ENCODE peak calls at places on chromosome 12, in nine cellular contexts. V, U, F, D, Q, N, H, R and A are unnamed samples. For H4K20me1 and H3K79me2, the result is how much of the 10 kb centered on the place peaks cover.

GRCh38 chr12:75011120-75011519 is 198.5 kb downstream of the KCNC2 start:
- DNase-seq in V (no peak), U (no peak), F (no peak), D (peak), Q (no peak), N (no peak), H (no peak), R (no peak), A (no peak)

GRCh38 chr12:2332266-2332665 is 279.5 kb downstream of the CACNA1C start:
- DNase-seq in V (no peak), U (no peak), F (no peak), D (no peak), Q (no peak), N (peak), H (no peak), R (peak), A (no peak)

GRCh38 chr12:20798561-20798960 is 11.9 kb upstream of the SLCO1B3 start:
- DNase-seq in V (peak), U (peak), F (no peak), D (peak), Q (no peak), N (no peak), H (peak), R (peak), A (peak)

GRCh38 chr12:58888131-58888783 is 32.0 kb downstream of the LRIG3 start:
- DNase-seq in V (no peak), U (no peak), F (no peak), D (no peak), Q (no peak), N (peak), H (no peak), R (peak), A (no peak)

GRCh38 chr12:2963760-2964292 is 4.6 kb downstream of the TEAD4 start:
- DNase-seq in V (no peak), U (no peak), F (peak), D (no peak), Q (no peak), N (peak), H (peak), R (no peak), A (no peak)

GRCh38 chr12:42482086-42482819 is 107.3 kb downstream of the PRICKLE1 start:
- DNase-seq in V (no peak), U (no peak), F (peak), D (peak), Q (no peak), N (peak), H (no peak), R (peak), A (no peak)

GRCh38 chr12:75568387-75568786 is 57.0 kb upstream of the KRR1 start:
- DNase-seq in V (no peak), U (no peak), F (no peak), D (no peak), Q (no peak), N (peak), H (no peak), R (no peak), A (no peak)

GRCh38 chr12:29783773-29784666 is at the start of gene TMTC1:
- DNase-seq in V (peak), U (peak), F (peak), D (peak), Q (no peak), N (peak), H (peak), R (peak), A (no peak)

GRCh38 chr12:84805474-84805858 is 107.1 kb downstream of the SLC6A15 start:
- DNase-seq in V (no peak), U (no peak), F (no peak), D (no peak), Q (no peak), N (no peak), H (peak), R (no peak), A (no peak)

GRCh38 chr12:52367876-52368275 is 595 bp upstream of the KRT85 start:
- DNase-seq in V (no peak), U (no peak), F (no peak), D (no peak), Q (no peak), N (no peak), H (no peak), R (no peak), A (no peak)

GRCh38 chr12:8922544-8922943 is 8.2 kb downstream of the PHC1 start:
- DNase-seq in V (no peak), U (no peak), F (no peak), D (no peak), Q (no peak), N (no peak), H (peak), R (no peak), A (no peak)

GRCh38 chr12:98154850-98155249 is 360.5 kb upstream of the TMPO start:
- DNase-seq in V (peak), U (peak), F (peak), D (peak), Q (peak), N (peak), H (peak), R (no peak), A (peak)

GRCh38 chr12:46224401-46224800 is 44.4 kb downstream of the SLC38A1 start:
- DNase-seq in V (no peak), U (no peak), F (no peak), D (no peak), Q (no peak), N (peak), H (no peak), R (peak), A (no peak)

GRCh38 chr12:53462935-53463334 is 11.0 kb downstream of the PCBP2 start:
- DNase-seq in V (peak), U (no peak), F (no peak), D (no peak), Q (no peak), N (no peak), H (no peak), R (no peak), A (no peak)
- H4K20me1 ChIP-seq in V (under half), U (half or more), F (under half), D (half or more), Q (half or more), N (under half), H (half or more), R (under half), A (under half)

GRCh38 chr12:112007945-112008344 is 5.0 kb downstream of the TMEM116 start:
- DNase-seq in V (no peak), U (no peak), F (no peak), D (no peak), Q (no peak), N (no peak), H (no peak), R (no peak), A (no peak)

GRCh38 chr12:112011685-112012084 is 1.3 kb downstream of the TMEM116 start:
- DNase-seq in V (no peak), U (no peak), F (no peak), D (no peak), Q (no peak), N (no peak), H (no peak), R (no peak), A (no peak)

GRCh38 chr12:112010415-112011344 is 2.3 kb downstream of the TMEM116 start:
- DNase-seq in V (no peak), U (no peak), F (no peak), D (no peak), Q (no peak), N (no peak), H (no peak), R (no peak), A (no peak)

GRCh38 chr12:112005419-112006395 is 7.3 kb downstream of the TMEM116 start:
- DNase-seq in V (no peak), U (no peak), F (peak), D (peak), Q (no peak), N (peak), H (peak), R (peak), A (no peak)

DNA sequence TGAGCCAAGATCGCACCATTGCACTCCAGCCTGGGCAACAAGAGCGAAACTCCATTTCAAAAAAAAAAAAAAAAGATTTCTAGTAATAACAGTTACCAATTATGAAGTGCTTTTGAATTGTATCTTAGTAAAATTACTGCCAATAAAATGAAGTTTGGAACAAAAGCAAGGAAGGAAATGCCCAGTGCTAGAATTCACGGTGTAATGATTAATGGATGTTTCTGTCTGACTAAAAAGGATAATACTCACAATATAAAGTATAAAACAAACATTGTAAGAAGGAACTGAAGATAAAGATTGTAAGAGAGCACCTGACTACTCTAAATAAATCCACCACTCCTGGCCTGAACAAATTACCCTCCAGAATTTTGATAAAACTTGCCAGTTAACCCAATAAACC is 4.0 kb downstream of the TMEM116 start:
- DNase-seq in V (no peak), U (no peak), F (no peak), D (no peak), Q (no peak), N (no peak), H (no peak), R (no peak), A (no peak)
- H3K79me2 ChIP-seq in V (under half), U (under half), F (under half), D (under half), Q (under half), N (under half), H (under half), R (under half), A (under half)

DNA sequence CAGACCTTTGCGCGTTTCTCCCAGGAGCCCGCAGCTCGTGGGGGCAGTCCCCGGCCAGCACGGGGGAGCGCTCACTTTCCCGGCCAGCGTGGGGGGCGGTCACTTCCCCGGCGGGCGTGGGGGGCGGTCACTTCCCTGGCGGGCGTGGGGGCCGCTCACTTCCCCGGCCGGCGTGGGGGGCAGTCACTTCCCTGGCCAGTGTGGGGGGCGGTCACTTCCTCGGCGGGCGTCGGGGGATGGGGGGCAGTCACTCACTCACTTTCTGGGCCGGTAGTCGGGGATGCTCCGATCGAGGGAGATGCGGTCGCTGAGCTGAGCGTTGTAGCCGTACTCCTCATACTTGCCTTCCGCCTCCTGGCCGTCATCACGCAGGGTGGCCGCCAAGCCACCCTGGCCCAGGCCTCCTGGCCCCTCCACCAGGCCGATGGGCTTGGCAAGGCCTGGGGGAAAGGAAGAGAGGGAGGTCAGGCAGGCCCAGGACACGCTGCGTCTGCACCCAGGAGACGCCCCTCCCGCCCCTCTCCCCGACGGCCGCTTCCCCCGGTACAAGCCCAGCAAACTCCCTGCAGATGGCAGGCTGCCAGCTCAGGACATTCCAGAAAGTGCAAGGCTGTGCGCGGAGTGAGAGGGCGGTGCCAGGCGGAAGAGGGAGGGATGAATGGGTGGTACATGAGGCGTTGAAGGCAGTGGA is 43.3 kb downstream of the GALNT9 start:
- DNase-seq in V (no peak), U (peak), F (peak), D (peak), Q (no peak), N (peak), H (peak), R (peak), A (no peak)
- H3K27ac ChIP-seq in V (no peak), U (no peak), F (no peak), D (peak), Q (no peak), N (no peak), H (no peak), R (no peak), A (no peak)

DNA sequence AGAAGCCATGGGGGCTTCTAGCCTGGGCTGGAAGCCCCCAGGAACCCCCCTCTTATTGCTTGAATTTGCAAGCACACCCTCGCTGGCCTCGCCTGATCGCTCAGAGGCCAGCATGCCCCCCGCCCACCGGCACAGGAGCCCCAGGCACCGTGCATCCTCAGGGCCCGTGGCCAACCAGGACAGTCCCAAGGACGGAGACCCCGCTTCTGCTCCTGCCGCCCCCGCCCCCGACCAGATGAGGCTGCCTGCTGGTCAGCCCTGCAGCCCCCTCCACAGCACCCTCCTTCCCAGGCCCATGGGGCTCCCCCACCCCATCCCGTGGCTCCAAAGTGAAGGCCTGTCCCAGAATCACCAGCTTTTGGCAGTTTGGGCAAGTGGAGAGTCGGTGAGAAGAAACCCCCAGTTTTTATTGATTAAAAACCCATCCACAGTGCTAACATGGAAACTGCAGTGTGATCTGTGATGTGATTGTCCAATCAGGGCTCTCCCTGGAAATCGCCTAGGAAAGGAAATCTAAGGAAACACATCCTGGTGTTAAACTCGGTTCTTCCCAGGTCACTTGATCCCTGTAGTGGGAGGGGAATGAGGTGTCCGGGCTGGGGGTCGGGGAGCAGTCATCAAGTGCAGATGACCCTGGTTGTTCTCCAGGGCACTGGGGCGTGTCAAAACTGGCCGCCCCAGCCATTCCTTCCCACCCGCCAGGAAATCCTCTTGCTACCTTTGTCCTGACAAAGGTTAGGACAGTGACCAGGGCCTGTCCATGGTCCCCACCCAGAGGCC is 21.0 kb downstream of the RAB35 start:
- DNase-seq in V (no peak), U (no peak), F (no peak), D (no peak), Q (no peak), N (no peak), H (peak), R (no peak), A (no peak)
- H4K20me1 ChIP-seq in V (under half), U (under half), F (under half), D (under half), Q (under half), N (under half), H (under half), R (under half), A (under half)

GRCh38 chr12:54029529-54030441 is 1.5 kb downstream of the HOXC6 start:
- DNase-seq in V (no peak), U (no peak), F (no peak), D (no peak), Q (no peak), N (no peak), H (peak), R (peak), A (no peak)
- H3K79me2 ChIP-seq in V (under half), U (under half), F (under half), D (under half), Q (under half), N (under half), H (under half), R (half or more), A (under half)

DNA sequence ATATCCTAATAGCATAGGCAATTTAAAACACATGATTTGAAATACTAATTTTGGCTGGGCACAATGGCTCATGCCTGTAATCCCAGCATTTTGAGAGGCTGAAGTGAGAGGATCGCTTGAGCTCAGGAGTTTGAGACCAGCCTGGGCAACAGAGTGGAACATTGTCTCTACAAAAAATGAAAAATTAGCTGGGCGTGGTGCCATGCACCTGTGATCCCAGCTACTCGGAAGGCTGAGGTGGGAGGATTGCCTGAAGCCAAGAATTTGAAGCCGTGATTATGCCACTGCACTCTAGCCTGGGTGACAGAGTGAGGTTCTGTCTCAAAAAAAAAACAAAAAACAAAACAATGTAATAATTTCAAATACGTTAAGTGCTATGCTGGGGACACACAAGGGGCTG is 83.3 kb downstream of the SSPN start:
- DNase-seq in V (no peak), U (no peak), F (no peak), D (no peak), Q (no peak), N (no peak), H (no peak), R (no peak), A (no peak)
- H3K27ac ChIP-seq in V (no peak), U (no peak), F (no peak), D (no peak), Q (no peak), N (no peak), H (no peak), R (no peak), A (no peak)

DNA sequence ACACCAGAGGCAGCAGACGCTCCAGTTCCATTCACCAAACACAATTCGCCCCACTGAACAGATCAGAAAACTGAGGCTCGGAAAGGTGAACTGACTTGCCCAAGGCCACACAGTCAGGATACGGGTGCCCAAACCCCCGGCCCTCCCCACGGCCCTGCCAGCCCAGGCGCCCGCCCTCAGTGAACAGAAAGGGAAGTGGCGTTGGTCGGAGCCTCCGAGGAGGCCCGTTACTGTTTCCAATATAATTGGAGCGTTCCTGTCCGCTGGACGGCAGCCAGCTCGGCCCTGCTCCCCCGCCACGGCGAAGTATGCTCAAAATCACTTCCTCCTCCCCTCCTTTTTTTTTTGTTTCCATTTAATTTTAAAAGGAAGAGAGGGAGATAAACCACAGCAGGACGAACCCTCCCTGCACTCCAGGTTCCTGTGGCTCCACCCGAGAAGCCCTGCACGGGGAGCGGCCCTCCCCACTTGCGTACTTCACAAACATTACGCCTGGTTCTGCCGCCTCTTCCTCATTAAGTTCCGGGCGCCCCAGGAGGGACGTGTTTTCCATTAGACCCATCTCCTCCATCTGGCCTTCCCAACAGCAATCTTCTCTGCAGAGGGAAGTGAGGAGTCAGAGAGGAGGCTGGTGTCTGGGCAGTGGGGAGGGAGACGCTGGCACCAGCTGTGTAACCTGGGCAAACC is 61.1 kb downstream of the NCOR2 start:
- DNase-seq in V (no peak), U (peak), F (peak), D (peak), Q (no peak), N (no peak), H (no peak), R (peak), A (no peak)
- H4K20me1 ChIP-seq in V (under half), U (half or more), F (under half), D (under half), Q (half or more), N (under half), H (under half), R (under half), A (half or more)

DNA sequence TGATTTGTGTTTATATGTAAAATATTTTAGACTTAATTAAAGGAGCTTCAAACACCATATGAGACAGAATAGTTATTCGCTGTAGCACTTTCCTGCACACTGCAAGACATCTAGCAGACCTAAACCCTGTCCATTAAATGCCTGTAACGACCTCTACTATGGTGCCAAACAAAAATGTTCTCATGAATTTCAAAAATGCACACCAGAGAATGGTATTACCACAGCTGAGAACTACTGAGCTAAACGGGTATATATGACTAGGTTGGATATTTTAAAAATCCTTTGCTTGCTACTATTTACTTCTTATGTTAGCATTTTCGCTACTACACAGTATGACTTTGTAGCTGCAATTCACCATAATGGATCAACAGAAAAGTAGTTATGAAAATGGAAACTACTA is 34.8 kb downstream of the SPPL3 start:
- DNase-seq in V (no peak), U (no peak), F (no peak), D (no peak), Q (no peak), N (no peak), H (no peak), R (no peak), A (no peak)
- H3K79me2 ChIP-seq in V (half or more), U (half or more), F (under half), D (half or more), Q (half or more), N (under half), H (half or more), R (half or more), A (under half)

DNA sequence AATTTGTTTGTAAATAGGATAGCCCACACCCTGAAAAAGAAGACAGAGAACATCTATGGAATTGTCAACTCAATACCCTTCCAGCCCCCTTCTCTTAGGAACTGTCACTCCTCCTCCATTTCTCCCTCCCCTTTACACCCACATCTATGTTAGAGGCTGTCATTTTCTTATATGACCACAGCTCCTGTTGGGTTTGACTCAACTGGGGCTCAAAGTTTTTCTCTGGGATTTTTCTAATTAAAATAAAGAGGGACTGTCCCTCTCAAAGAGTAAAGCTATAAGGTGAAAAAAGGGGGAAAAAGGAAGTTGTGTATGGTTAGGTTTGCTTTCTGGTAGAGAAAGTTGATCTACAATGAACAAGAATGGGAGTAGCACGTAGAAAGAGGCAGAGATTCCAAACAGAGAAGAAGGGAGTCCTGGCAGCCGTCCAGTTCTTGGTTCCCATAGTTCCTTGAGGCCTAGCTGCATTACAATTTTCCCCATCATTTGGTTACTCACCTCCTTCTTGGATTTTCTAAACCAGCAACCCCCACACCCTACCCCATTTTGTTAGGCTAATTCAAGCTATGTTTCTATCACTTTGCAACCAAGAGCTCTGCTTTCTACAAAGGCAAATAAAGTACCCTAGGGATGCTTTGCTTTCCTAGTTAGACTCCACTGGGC is 44.3 kb upstream of the STK38L start:
- DNase-seq in V (no peak), U (no peak), F (no peak), D (no peak), Q (no peak), N (no peak), H (no peak), R (no peak), A (no peak)
- H3K27ac ChIP-seq in V (no peak), U (no peak), F (no peak), D (no peak), Q (no peak), N (no peak), H (no peak), R (no peak), A (no peak)